ENCODE peak calls at places on chromosomes 1 and 21, in eight cellular contexts. X is mucosa of gallbladder, V is NCI-H510A, I is RWPE1, U is mesothelial cell of epicardium, O is NB4, Q is transverse colon, D is T-helper 1 cell. A is an unnamed sample.

GRCh38 chr1:107545056-107545597 is 404.3 kb downstream of the NTNG1 start:
- DNase-seq in X (no peak), V (no peak), I (no peak), U (no peak), O (no peak), Q (no peak), D (no peak), A (no peak)

GRCh38 chr21:35506352-35506751 is 457.2 kb upstream of the RUNX1 start:
- DNase-seq in X (no peak), V (no peak), I (no peak), U (no peak), O (no peak), Q (no peak), D (no peak), A (no peak)

GRCh38 chr1:225842788-225843425 is 33.0 kb downstream of the EPHX1 start:
- DNase-seq in X (no peak), V (no peak), I (no peak), U (no peak), O (no peak), Q (no peak), D (no peak), A (no peak)

GRCh38 chr1:60765204-60765603 is 317.2 kb upstream of the NFIA start:
- DNase-seq in X (no peak), V (peak), I (peak), U (no peak), O (peak), Q (peak), D (no peak), A (no peak)

GRCh38 chr1:99766378-99766800 is at the start of gene FRRS1:
- DNase-seq in X (peak), V (peak), I (peak), U (no peak), O (peak), Q (peak), D (peak), A (peak)

GRCh38 chr1:168179411-168180147 is 817 bp downstream of the TIPRL start:
- DNase-seq in X (no peak), V (no peak), I (peak), U (no peak), O (peak), Q (no peak), D (no peak), A (no peak)

GRCh38 chr1:71242239-71242638 is 161.4 kb upstream of the ZRANB2 start:
- DNase-seq in X (no peak), V (no peak), I (no peak), U (no peak), O (no peak), Q (no peak), D (no peak), A (no peak)

GRCh38 chr1:60970081-60970509 is 112.3 kb upstream of the NFIA start:
- DNase-seq in X (no peak), V (no peak), I (peak), U (no peak), O (no peak), Q (no peak), D (no peak), A (no peak)

GRCh38 chr1:192669174-192669573 is 33.2 kb downstream of the RGS13 start:
- DNase-seq in X (no peak), V (no peak), I (no peak), U (no peak), O (no peak), Q (no peak), D (no peak), A (no peak)

A was measured in NCI-H187 treated with DMSO at 0.1 percent for 48 hours.